ENCODE peak calls at places on chromosome 13, in four cellular contexts. One of them, this sample, is unnamed.

GRCh38 chr13:21800847-21801616 is 130.2 kb downstream of the FGF9 start:
- DNase-seq in HEK293T: no peak
- DNase-seq in EL: no peak
- DNase-seq in activated naive CD4-positive, alpha-beta T cell treated with Interleukin-2 at 50 U/mL for 16 hours: no peak
- DNase-seq in this sample: no peak

GRCh38 chr13:71712988-71713653 is 153.9 kb downstream of the DACH1 start:
- DNase-seq in HEK293T: peak; percentile 83
- DNase-seq in EL: no peak
- DNase-seq in activated naive CD4-positive, alpha-beta T cell treated with Interleukin-2 at 50 U/mL for 16 hours: no peak
- DNase-seq in this sample: no peak

GRCh38 chr13:46896346-46897138 is at the start of gene HTR2A:
- DNase-seq in HEK293T: no peak
- DNase-seq in EL: peak; percentile 40
- DNase-seq in activated naive CD4-positive, alpha-beta T cell treated with Interleukin-2 at 50 U/mL for 16 hours: no peak
- DNase-seq in this sample: peak; percentile 53

GRCh38 chr13:113152894-113153809 is 5.3 kb upstream of the PROZ start:
- DNase-seq in HEK293T: no peak
- DNase-seq in EL: no peak
- DNase-seq in activated naive CD4-positive, alpha-beta T cell treated with Interleukin-2 at 50 U/mL for 16 hours: no peak
- DNase-seq in this sample: peak; percentile 8

GRCh38 chr13:108427355-108427754 is 157.8 kb downstream of the TNFSF13B start:
- DNase-seq in HEK293T: no peak
- DNase-seq in EL: peak; percentile 1
- DNase-seq in activated naive CD4-positive, alpha-beta T cell treated with Interleukin-2 at 50 U/mL for 16 hours: no peak
- DNase-seq in this sample: no peak

GRCh38 chr13:46386996-46387851 is at the start of gene RUBCNL:
- DNase-seq in HEK293T: peak; percentile 45
- DNase-seq in EL: peak; percentile 22
- DNase-seq in activated naive CD4-positive, alpha-beta T cell treated with Interleukin-2 at 50 U/mL for 16 hours: peak; percentile 25
- DNase-seq in this sample: peak; percentile 45

GRCh38 chr13:60584976-60585375 is 188.0 kb downstream of the TDRD3 start:
- DNase-seq in HEK293T: no peak
- DNase-seq in EL: no peak
- DNase-seq in activated naive CD4-positive, alpha-beta T cell treated with Interleukin-2 at 50 U/mL for 16 hours: no peak
- DNase-seq in this sample: no peak

GRCh38 chr13:78978381-78978998 is 319.5 kb upstream of the OBI1 start:
- DNase-seq in HEK293T: peak; percentile 81
- DNase-seq in EL: peak; percentile 46
- DNase-seq in activated naive CD4-positive, alpha-beta T cell treated with Interleukin-2 at 50 U/mL for 16 hours: peak; percentile 2
- DNase-seq in this sample: peak; percentile 83

GRCh38 chr13:29597246-29597645 is 1.8 kb upstream of the SLC7A1 start:
- DNase-seq in HEK293T: no peak
- DNase-seq in EL: no peak
- DNase-seq in activated naive CD4-positive, alpha-beta T cell treated with Interleukin-2 at 50 U/mL for 16 hours: no peak
- DNase-seq in this sample: no peak

GRCh38 chr13:35987572-35988513 is 143.3 kb downstream of the DCLK1 start:
- DNase-seq in HEK293T: no peak
- DNase-seq in EL: no peak
- DNase-seq in activated naive CD4-positive, alpha-beta T cell treated with Interleukin-2 at 50 U/mL for 16 hours: no peak
- DNase-seq in this sample: no peak

GRCh38 chr13:113588394-113589111 is 4.0 kb downstream of the TFDP1 start:
- DNase-seq in HEK293T: no peak
- DNase-seq in EL: no peak
- DNase-seq in activated naive CD4-positive, alpha-beta T cell treated with Interleukin-2 at 50 U/mL for 16 hours: no peak
- DNase-seq in this sample: no peak

GRCh38 chr13:109671919-109672318 is 114.5 kb downstream of the IRS2 start:
- DNase-seq in HEK293T: no peak
- DNase-seq in EL: no peak
- DNase-seq in activated naive CD4-positive, alpha-beta T cell treated with Interleukin-2 at 50 U/mL for 16 hours: no peak
- DNase-seq in this sample: peak; percentile 32

GRCh38 chr13:36357692-36358091 is 11.5 kb upstream of the SPART start:
- DNase-seq in HEK293T: no peak
- DNase-seq in EL: no peak
- DNase-seq in activated naive CD4-positive, alpha-beta T cell treated with Interleukin-2 at 50 U/mL for 16 hours: no peak
- DNase-seq in this sample: no peak

GRCh38 chr13:36706755-36707154 is 32.9 kb downstream of the SERTM1 start:
- DNase-seq in HEK293T: no peak
- DNase-seq in EL: peak; percentile 60
- DNase-seq in activated naive CD4-positive, alpha-beta T cell treated with Interleukin-2 at 50 U/mL for 16 hours: no peak
- DNase-seq in this sample: peak; percentile 83

GRCh38 chr13:42116225-42116624 is 67.8 kb downstream of the DGKH start:
- DNase-seq in HEK293T: no peak
- DNase-seq in EL: no peak
- DNase-seq in activated naive CD4-positive, alpha-beta T cell treated with Interleukin-2 at 50 U/mL for 16 hours: no peak
- DNase-seq in this sample: no peak

GRCh38 chr13:77176350-77176749 is 149.4 kb upstream of the FBXL3 start:
- DNase-seq in HEK293T: no peak
- DNase-seq in EL: peak; percentile 57
- DNase-seq in activated naive CD4-positive, alpha-beta T cell treated with Interleukin-2 at 50 U/mL for 16 hours: no peak
- DNase-seq in this sample: peak; percentile 36

GRCh38 chr13:102903659-102904407 is 58.0 kb downstream of the ERCC5 start:
- DNase-seq in HEK293T: peak; percentile 6
- DNase-seq in EL: peak; percentile 6
- DNase-seq in activated naive CD4-positive, alpha-beta T cell treated with Interleukin-2 at 50 U/mL for 16 hours: no peak
- DNase-seq in this sample: peak; percentile 48

GRCh38 chr13:28470286-28470685 is 24.6 kb downstream of the FLT1 start:
- DNase-seq in HEK293T: no peak
- DNase-seq in EL: no peak
- DNase-seq in activated naive CD4-positive, alpha-beta T cell treated with Interleukin-2 at 50 U/mL for 16 hours: no peak
- DNase-seq in this sample: no peak

GRCh38 chr13:44142911-44143665 is 230.5 kb upstream of the SERP2 start:
- DNase-seq in HEK293T: no peak
- DNase-seq in EL: peak; percentile 68
- DNase-seq in activated naive CD4-positive, alpha-beta T cell treated with Interleukin-2 at 50 U/mL for 16 hours: no peak
- DNase-seq in this sample: no peak

GRCh38 chr13:111897178-111897845 is 169.6 kb upstream of the SOX1 start:
- DNase-seq in HEK293T: no peak
- DNase-seq in EL: no peak
- DNase-seq in activated naive CD4-positive, alpha-beta T cell treated with Interleukin-2 at 50 U/mL for 16 hours: no peak
- DNase-seq in this sample: no peak

GRCh38 chr13:97139704-97140103 is 82.4 kb upstream of the MBNL2 start:
- DNase-seq in HEK293T: no peak
- DNase-seq in EL: peak; percentile 15
- DNase-seq in activated naive CD4-positive, alpha-beta T cell treated with Interleukin-2 at 50 U/mL for 16 hours: no peak
- DNase-seq in this sample: no peak

GRCh38 chr13:73715910-73716257 is 418.3 kb downstream of the KLF12 start:
- DNase-seq in HEK293T: no peak
- DNase-seq in EL: no peak
- DNase-seq in activated naive CD4-positive, alpha-beta T cell treated with Interleukin-2 at 50 U/mL for 16 hours: no peak
- DNase-seq in this sample: no peak

GRCh38 chr13:19927117-19927734 is 31.3 kb upstream of the ZMYM2 start:
- DNase-seq in HEK293T: no peak
- DNase-seq in EL: peak; percentile 18
- DNase-seq in activated naive CD4-positive, alpha-beta T cell treated with Interleukin-2 at 50 U/mL for 16 hours: no peak
- DNase-seq in this sample: peak; percentile 48

GRCh38 chr13:50156722-50157121 is 141.5 kb downstream of the KCNRG start:
- DNase-seq in HEK293T: no peak
- DNase-seq in EL: no peak
- DNase-seq in activated naive CD4-positive, alpha-beta T cell treated with Interleukin-2 at 50 U/mL for 16 hours: no peak
- DNase-seq in this sample: no peak

GRCh38 chr13:29925457-29925856 is 75.0 kb upstream of the UBL3 start:
- DNase-seq in HEK293T: no peak
- DNase-seq in EL: peak; percentile 81
- DNase-seq in activated naive CD4-positive, alpha-beta T cell treated with Interleukin-2 at 50 U/mL for 16 hours: no peak
- DNase-seq in this sample: peak; percentile 90

GRCh38 chr13:103133551-103133950 is 67.3 kb upstream of the SLC10A2 start:
- DNase-seq in HEK293T: no peak
- DNase-seq in EL: no peak
- DNase-seq in activated naive CD4-positive, alpha-beta T cell treated with Interleukin-2 at 50 U/mL for 16 hours: no peak
- DNase-seq in this sample: no peak

GRCh38 chr13:111620586-111620985 is 300.1 kb downstream of the TEX29 start:
- DNase-seq in HEK293T: no peak
- DNase-seq in EL: no peak
- DNase-seq in activated naive CD4-positive, alpha-beta T cell treated with Interleukin-2 at 50 U/mL for 16 hours: no peak
- DNase-seq in this sample: no peak

GRCh38 chr13:37225414-37226047 is 120.1 kb upstream of the CSNK1A1L start:
- DNase-seq in HEK293T: no peak
- DNase-seq in EL: peak; percentile 42
- DNase-seq in activated naive CD4-positive, alpha-beta T cell treated with Interleukin-2 at 50 U/mL for 16 hours: no peak
- DNase-seq in this sample: peak; percentile 43

GRCh38 chr13:26502826-26503225 is 54.7 kb upstream of the WASF3 start:
- DNase-seq in HEK293T: peak; percentile 42
- DNase-seq in EL: peak; percentile 76
- DNase-seq in activated naive CD4-positive, alpha-beta T cell treated with Interleukin-2 at 50 U/mL for 16 hours: peak; percentile 33
- DNase-seq in this sample: no peak

GRCh38 chr13:101868585-101869469 is 416.4 kb downstream of the ITGBL1 start:
- DNase-seq in HEK293T: no peak
- DNase-seq in EL: no peak
- DNase-seq in activated naive CD4-positive, alpha-beta T cell treated with Interleukin-2 at 50 U/mL for 16 hours: no peak
- DNase-seq in this sample: no peak

GRCh38 chr13:99689955-99690354 is 188.7 kb downstream of the TM9SF2 start:
- DNase-seq in HEK293T: no peak
- DNase-seq in EL: no peak
- DNase-seq in activated naive CD4-positive, alpha-beta T cell treated with Interleukin-2 at 50 U/mL for 16 hours: no peak
- DNase-seq in this sample: no peak

GRCh38 chr13:112452380-112453206 is 76.4 kb downstream of the SPACA7 start:
- DNase-seq in HEK293T: no peak
- DNase-seq in EL: no peak
- DNase-seq in activated naive CD4-positive, alpha-beta T cell treated with Interleukin-2 at 50 U/mL for 16 hours: no peak
- DNase-seq in this sample: no peak

GRCh38 chr13:40120288-40120687 is 464.8 kb downstream of the COG6 start:
- DNase-seq in HEK293T: no peak
- DNase-seq in EL: no peak
- DNase-seq in activated naive CD4-positive, alpha-beta T cell treated with Interleukin-2 at 50 U/mL for 16 hours: no peak
- DNase-seq in this sample: no peak